ENCODE peak calls at places on chromosomes 12 and 14, in four cellular contexts. S, R, K and M are unnamed samples. For H3K4me1, the result is how much of the 10 kb centered on the place peaks cover.

GRCh38 chr14:39181026-39181692 is 6.1 kb downstream of the PNN start:
- ATAC-seq in S (peak), R (peak), K (no peak), M (no peak)

GRCh38 chr14:89383171-89383845 is 33.7 kb downstream of the FOXN3 start:
- ATAC-seq in S (no peak), R (no peak), K (no peak), M (no peak)

GRCh38 chr14:55684956-55685584 is 105.1 kb downstream of the KTN1 start:
- ATAC-seq in S (no peak), R (no peak), K (no peak), M (no peak)

GRCh38 chr12:30694412-30694955 is 1.2 kb downstream of the IPO8 start:
- ATAC-seq in S (no peak), R (no peak), K (no peak), M (no peak)

GRCh38 chr12:5497329-5498058 is 65.6 kb downstream of the NTF3 start:
- ATAC-seq in S (peak), R (no peak), K (no peak), M (no peak)

GRCh38 chr14:31543969-31544799 is 17.0 kb upstream of the NUBPL start:
- ATAC-seq in S (peak), R (peak), K (no peak), M (no peak)

GRCh38 chr12:50211392-50212070 is 44.4 kb upstream of the CERS5 start:
- ATAC-seq in S (no peak), R (peak), K (no peak), M (peak)

GRCh38 chr14:77303417-77304156 is 17.1 kb downstream of the POMT2 start:
- ATAC-seq in S (peak), R (peak), K (peak), M (peak)

GRCh38 chr14:95183532-95184412 is 26.4 kb upstream of the DICER1 start:
- ATAC-seq in S (no peak), R (no peak), K (no peak), M (no peak)

GRCh38 chr12:93107514-93107942 is 178.4 kb upstream of the EEA1 start:
- ATAC-seq in S (peak), R (peak), K (no peak), M (no peak)

GRCh38 chr12:57142121-57142520 is 5.3 kb downstream of the LRP1-AS start:
- ATAC-seq in S (no peak), R (peak), K (no peak), M (peak)

GRCh38 chr12:76399040-76399439 is 50.8 kb upstream of the BBS10 start:
- ATAC-seq in S (no peak), R (no peak), K (no peak), M (no peak)

GRCh38 chr12:106999444-106999843 is 12.5 kb upstream of the MTERF2 start:
- ATAC-seq in S (no peak), R (no peak), K (no peak), M (no peak)

GRCh38 chr12:58601529-58601928 is 318.8 kb downstream of the LRIG3 start:
- ATAC-seq in S (no peak), R (no peak), K (no peak), M (no peak)

GRCh38 chr14:35197015-35197414 is 74.7 kb downstream of the PRORP start:
- ATAC-seq in S (no peak), R (no peak), K (no peak), M (no peak)

GRCh38 chr12:79233341-79233761 is 368.8 kb downstream of the SYT1 start:
- ATAC-seq in S (no peak), R (no peak), K (no peak), M (no peak)

GRCh38 chr12:14959463-14959862 is 1.9 kb downstream of the ARHGDIB start:
- ATAC-seq in S (no peak), R (no peak), K (no peak), M (no peak)

GRCh38 chr14:104866451-104867370 is 1.6 kb downstream of the CEP170B start:
- ATAC-seq in S (no peak), R (no peak), K (no peak), M (no peak)

GRCh38 chr12:124655317-124656213 is 88.2 kb upstream of the NCOR2 start:
- ATAC-seq in S (no peak), R (peak), K (peak), M (peak)

GRCh38 chr12:84034891-84035290 is 877.7 kb downstream of the SLC6A15 start:
- ATAC-seq in S (no peak), R (no peak), K (no peak), M (no peak)

GRCh38 chr14:93137864-93138263 is 22.1 kb upstream of the ITPK1 start:
- ATAC-seq in S (peak), R (peak), K (peak), M (peak)

GRCh38 chr12:56581418-56582145 is 48.5 kb downstream of the BAZ2A start:
- ATAC-seq in S (peak), R (peak), K (no peak), M (no peak)

GRCh38 chr14:102316746-102317563 is 2.6 kb upstream of the ZNF839 start:
- ATAC-seq in S (peak), R (peak), K (peak), M (peak)
- TF ChIP-seq EP300 in S (no peak), R (peak), K (no peak), M (no peak)

DNA sequence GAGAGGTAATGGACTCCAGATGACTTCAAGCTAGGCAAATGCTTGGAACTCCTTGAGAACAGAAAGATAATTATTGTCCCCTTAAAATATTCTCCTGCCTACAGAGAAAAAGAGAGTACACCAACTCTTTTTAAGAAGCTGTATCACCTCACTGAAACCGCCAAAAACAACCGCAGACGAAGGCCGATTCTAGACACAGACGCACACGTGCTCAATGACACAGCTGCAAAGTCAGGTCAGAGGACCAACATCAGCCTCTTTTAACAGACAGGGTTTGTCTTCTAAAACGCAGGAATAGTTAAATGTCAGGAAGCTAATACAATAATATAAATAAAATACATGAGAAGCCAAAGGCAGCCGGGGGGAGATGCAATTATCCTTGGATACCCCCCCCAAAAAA is 19.0 kb downstream of the SLC15A4 start:
- ATAC-seq in S (no peak), R (no peak), K (no peak), M (no peak)
- H3K27ac ChIP-seq in S (no peak), R (no peak), K (no peak), M (no peak)

GRCh38 chr12:112422531-112422930 is 3.8 kb downstream of the PTPN11 start:
- ATAC-seq in S (no peak), R (no peak), K (no peak), M (no peak)
- H3K4me1 ChIP-seq in S (half or more), R (under half), K (under half), M (under half)

GRCh38 chr12:49187184-49187583 is 1.7 kb downstream of the TUBA1A start:
- ATAC-seq in S (no peak), R (no peak), K (no peak), M (no peak)

GRCh38 chr12:49190317-49190716 is 1.4 kb upstream of the TUBA1A start:
- ATAC-seq in S (no peak), R (no peak), K (no peak), M (no peak)

GRCh38 chr12:49188205-49188915 is 520 bp downstream of the TUBA1A start:
- ATAC-seq in S (peak), R (peak), K (peak), M (peak)

GRCh38 chr12:49189731-49190314 is 943 bp upstream of the TUBA1A start:
- ATAC-seq in S (no peak), R (no peak), K (no peak), M (no peak)

DNA sequence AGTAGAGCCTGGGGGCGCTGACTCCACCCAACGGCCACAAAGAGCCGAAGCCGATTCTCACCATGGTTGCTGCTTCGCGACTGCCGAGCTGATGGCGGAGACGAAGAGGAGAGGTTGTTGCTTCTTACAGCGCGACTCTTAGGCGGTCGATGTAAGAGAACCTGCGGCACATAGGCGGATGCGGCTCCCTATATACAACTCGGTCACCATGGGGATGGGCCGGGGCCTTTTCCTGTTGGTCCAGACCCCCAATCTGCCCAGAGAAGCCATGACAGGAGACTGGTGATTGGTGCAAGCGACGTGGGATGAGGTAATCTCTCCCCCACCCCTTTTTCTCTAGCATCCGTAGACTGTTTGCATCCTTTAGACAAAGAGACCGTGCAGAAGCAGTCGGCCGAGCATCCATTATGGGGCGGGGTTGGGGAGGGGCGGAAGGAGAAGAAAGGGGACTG is at the start of gene TUBA1A:
- ATAC-seq in S (peak), R (peak), K (peak), M (peak)
- TF ChIP-seq EP300 in S (no peak), R (no peak), K (no peak), M (no peak)

GRCh38 chr14:96512122-96512521 is 9.9 kb downstream of the PAPOLA start:
- ATAC-seq in S (no peak), R (peak), K (no peak), M (no peak)

GRCh38 chr14:96511667-96512066 is 9.5 kb downstream of the PAPOLA start:
- ATAC-seq in S (no peak), R (no peak), K (no peak), M (no peak)

GRCh38 chr14:96516351-96516750 is 14.2 kb downstream of the PAPOLA start:
- ATAC-seq in S (no peak), R (no peak), K (no peak), M (no peak)

GRCh38 chr14:96512602-96513397 is 10.6 kb downstream of the PAPOLA start:
- ATAC-seq in S (peak), R (peak), K (no peak), M (no peak)

DNA sequence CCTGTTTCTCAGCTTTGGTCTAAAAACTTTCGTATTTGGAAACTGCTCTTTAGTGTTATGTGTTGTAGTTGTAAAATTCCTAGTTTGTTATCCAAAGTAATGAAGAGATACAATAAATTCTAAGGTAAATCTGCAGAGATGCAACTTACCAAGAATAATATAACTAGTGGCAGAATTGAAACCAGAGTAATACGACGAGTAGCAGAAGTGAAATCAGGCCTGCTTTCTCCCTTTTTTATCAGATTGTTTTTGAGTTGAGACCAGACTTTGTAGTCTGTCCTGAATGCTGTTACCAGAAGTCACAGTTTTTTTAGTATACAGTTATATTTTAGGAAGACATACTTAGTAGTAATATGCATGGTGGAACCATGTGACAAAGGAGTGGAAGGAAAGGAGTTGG is 12.5 kb downstream of the PAPOLA start:
- ATAC-seq in S (no peak), R (no peak), K (no peak), M (no peak)
- H3K27ac ChIP-seq in S (no peak), R (no peak), K (no peak), M (no peak)